ENCODE peak calls at places on chromosomes 6 and 20, in seven cellular contexts. E, P, H, L, D, T and X are unnamed samples.

GRCh38 chr6:111975501-111975900 is 78.4 kb upstream of the CCN6 start:
- DNase-seq in E (no peak), P (no peak), H (no peak), L (no peak), D (no peak), T (no peak), X (no peak)

GRCh38 chr20:45036044-45036755 is 64.7 kb downstream of the KCNS1 start:
- DNase-seq in E (no peak), P (no peak), H (no peak), L (peak), D (no peak), T (no peak), X (no peak)

GRCh38 chr6:143243786-143244185 is 183.1 kb downstream of the AIG1 start:
- DNase-seq in E (no peak), P (no peak), H (no peak), L (no peak), D (no peak), T (no peak), X (no peak)

GRCh38 chr6:73121421-73121993 is 103.8 kb downstream of the KHDC1L start:
- DNase-seq in E (no peak), P (no peak), H (no peak), L (peak), D (no peak), T (peak), X (no peak)

GRCh38 chr20:50886184-50886790 is 45.0 kb downstream of the ADNP start:
- DNase-seq in E (no peak), P (no peak), H (no peak), L (no peak), D (no peak), T (no peak), X (no peak)

GRCh38 chr20:58571942-58572666 is 56.9 kb upstream of the APCDD1L start:
- DNase-seq in E (no peak), P (no peak), H (no peak), L (no peak), D (no peak), T (no peak), X (no peak)

GRCh38 chr6:41505084-41506049 is 40.8 kb upstream of the FOXP4 start:
- DNase-seq in E (no peak), P (no peak), H (no peak), L (no peak), D (peak), T (peak), X (no peak)

GRCh38 chr20:23234311-23235078 is 116.1 kb upstream of the NXT1 start:
- DNase-seq in E (no peak), P (no peak), H (no peak), L (no peak), D (no peak), T (no peak), X (no peak)

GRCh38 chr20:35007891-35008290 is 52.2 kb downstream of the MYH7B start:
- DNase-seq in E (no peak), P (no peak), H (no peak), L (no peak), D (no peak), T (no peak), X (no peak)

GRCh38 chr6:168937061-168937460 is 316.6 kb downstream of the THBS2 start:
- DNase-seq in E (no peak), P (no peak), H (no peak), L (peak), D (no peak), T (no peak), X (no peak)

GRCh38 chr6:56268266-56268665 is 20.9 kb upstream of the COL21A1 start:
- DNase-seq in E (no peak), P (no peak), H (no peak), L (no peak), D (no peak), T (no peak), X (no peak)

GRCh38 chr6:27582928-27583725 is 110.2 kb upstream of the ZNF184 start:
- DNase-seq in E (no peak), P (no peak), H (no peak), L (peak), D (peak), T (peak), X (peak)

GRCh38 chr6:103122766-103123601 is 1729.5 kb downstream of the GRIK2 start:
- DNase-seq in E (no peak), P (no peak), H (no peak), L (peak), D (peak), T (peak), X (no peak)

GRCh38 chr6:168916576-168917207 is 337.0 kb downstream of the THBS2 start:
- DNase-seq in E (no peak), P (no peak), H (no peak), L (no peak), D (no peak), T (no peak), X (no peak)

GRCh38 chr6:44381739-44382138 is 5.8 kb upstream of the CDC5L start:
- DNase-seq in E (no peak), P (no peak), H (no peak), L (no peak), D (no peak), T (no peak), X (no peak)

GRCh38 chr6:79694623-79695311 is 63.6 kb downstream of the SH3BGRL2 start:
- DNase-seq in E (no peak), P (no peak), H (no peak), L (no peak), D (no peak), T (peak), X (no peak)

GRCh38 chr6:156988276-156989158 is 211.3 kb downstream of the ARID1B start:
- DNase-seq in E (no peak), P (no peak), H (no peak), L (no peak), D (peak), T (peak), X (no peak)

GRCh38 chr6:83270971-83271714 is 78.0 kb downstream of the RWDD2A start:
- DNase-seq in E (no peak), P (no peak), H (no peak), L (peak), D (no peak), T (no peak), X (no peak)

GRCh38 chr20:61821698-61822097 is 244.0 kb downstream of the TAF4 start:
- DNase-seq in E (no peak), P (no peak), H (no peak), L (no peak), D (no peak), T (no peak), X (no peak)

GRCh38 chr20:57263767-57264150 is 2.7 kb downstream of the BMP7 start:
- DNase-seq in E (no peak), P (no peak), H (no peak), L (no peak), D (no peak), T (no peak), X (no peak)

GRCh38 chr6:3176562-3177355 is 19.4 kb upstream of the TUBB2A start:
- DNase-seq in E (no peak), P (no peak), H (peak), L (peak), D (no peak), T (no peak), X (no peak)

GRCh38 chr20:59561614-59562277 is 42.6 kb upstream of the PHACTR3 start:
- DNase-seq in E (no peak), P (no peak), H (no peak), L (no peak), D (no peak), T (no peak), X (no peak)

GRCh38 chr6:32952817-32953739 is at the start of gene HLA-DMA:
- DNase-seq in E (peak), P (peak), H (peak), L (peak), D (peak), T (peak), X (peak)

GRCh38 chr6:53615633-53616449 is 49.7 kb downstream of the KLHL31 start:
- DNase-seq in E (no peak), P (no peak), H (no peak), L (peak), D (no peak), T (peak), X (no peak)

GRCh38 chr6:3388786-3389185 is 68.1 kb downstream of the SLC22A23 start:
- DNase-seq in E (no peak), P (no peak), H (no peak), L (no peak), D (no peak), T (no peak), X (no peak)

GRCh38 chr6:149924933-149925252 is 2.0 kb upstream of the RAET1G start:
- DNase-seq in E (no peak), P (no peak), H (no peak), L (no peak), D (no peak), T (no peak), X (no peak)

GRCh38 chr6:117542493-117542892 is 59.8 kb downstream of the GOPC start:
- DNase-seq in E (no peak), P (no peak), H (no peak), L (no peak), D (no peak), T (no peak), X (no peak)

GRCh38 chr6:146861029-146861563 is 262.3 kb downstream of the ADGB start:
- DNase-seq in E (no peak), P (no peak), H (no peak), L (no peak), D (no peak), T (no peak), X (no peak)

GRCh38 chr6:54602591-54602990 is 244.0 kb upstream of the FAM83B start:
- DNase-seq in E (no peak), P (no peak), H (no peak), L (no peak), D (no peak), T (no peak), X (no peak)

GRCh38 chr20:58800134-58800650 is 50.5 kb downstream of the GNAS-AS1 start:
- DNase-seq in E (no peak), P (no peak), H (no peak), L (no peak), D (peak), T (peak), X (no peak)

GRCh38 chr6:162085561-162085960 is 642.0 kb downstream of the PRKN start:
- DNase-seq in E (no peak), P (no peak), H (no peak), L (no peak), D (no peak), T (no peak), X (no peak)

GRCh38 chr6:23621026-23621425 is 505.0 kb upstream of the NRSN1 start:
- DNase-seq in E (no peak), P (no peak), H (no peak), L (no peak), D (no peak), T (peak), X (no peak)

GRCh38 chr6:79872303-79872702 is 75.0 kb downstream of the ELOVL4 start:
- DNase-seq in E (no peak), P (no peak), H (no peak), L (no peak), D (no peak), T (no peak), X (no peak)

GRCh38 chr20:51784299-51784698 is 16.1 kb upstream of the ATP9A start:
- DNase-seq in E (no peak), P (no peak), H (no peak), L (no peak), D (no peak), T (no peak), X (no peak)

GRCh38 chr6:111743318-111743717 is 129.9 kb downstream of the FYN start:
- DNase-seq in E (no peak), P (no peak), H (no peak), L (no peak), D (no peak), T (no peak), X (no peak)

GRCh38 chr6:145070791-145071190 is 664.5 kb downstream of the EPM2A start:
- DNase-seq in E (no peak), P (no peak), H (no peak), L (no peak), D (no peak), T (no peak), X (no peak)